ENCODE peak calls at places on chromosomes 5 and 9, in seven cellular contexts. O is GM12865, K is fibroblast of mammary gland, B is fibroblast of the aortic adventitia, Q is epithelial cell of esophagus, D is pancreas, P is tibial artery. S is an unnamed sample.

GRCh38 chr5:16713386-16713928 is 96.7 kb upstream of the RETREG1 start:
- DNase-seq in O (no peak), K (peak), B (peak), Q (no peak), D (no peak), P (no peak), S (no peak)

GRCh38 chr9:893843-894420 is 52.4 kb downstream of the DMRT1 start:
- DNase-seq in O (peak), K (peak), B (peak), Q (peak), D (peak), P (no peak), S (no peak)

GRCh38 chr5:114184006-114184405 is 177.9 kb upstream of the KCNN2 start:
- DNase-seq in O (no peak), K (peak), B (no peak), Q (no peak), D (no peak), P (no peak), S (peak)

GRCh38 chr9:13269589-13270452 is 9.7 kb downstream of the MPDZ start:
- DNase-seq in O (no peak), K (no peak), B (peak), Q (no peak), D (no peak), P (no peak), S (no peak)

GRCh38 chr5:176152933-176153317 is 85.3 kb upstream of the SIMC1 start:
- DNase-seq in O (no peak), K (no peak), B (no peak), Q (no peak), D (no peak), P (no peak), S (no peak)

GRCh38 chr5:55865831-55866230 is 14.7 kb downstream of the IL31RA start:
- DNase-seq in O (no peak), K (peak), B (peak), Q (peak), D (no peak), P (no peak), S (no peak)

GRCh38 chr9:15422355-15423327 is at the start of gene SNAPC3:
- DNase-seq in O (peak), K (peak), B (peak), Q (peak), D (peak), P (peak), S (peak)

GRCh38 chr9:113624721-113625120 is 161.2 kb downstream of the RGS3 start:
- DNase-seq in O (no peak), K (peak), B (no peak), Q (no peak), D (peak), P (peak), S (no peak)

GRCh38 chr5:17805426-17805825 is 171.2 kb downstream of the TAF11L14 start:
- DNase-seq in O (no peak), K (no peak), B (no peak), Q (peak), D (no peak), P (no peak), S (no peak)

GRCh38 chr5:139708877-139709586 is 60.9 kb downstream of the CXXC5 start:
- DNase-seq in O (no peak), K (peak), B (peak), Q (no peak), D (peak), P (peak), S (no peak)

GRCh38 chr5:10691826-10692785 is 68.9 kb downstream of the DAP start:
- DNase-seq in O (no peak), K (peak), B (peak), Q (no peak), D (no peak), P (no peak), S (peak)

GRCh38 chr5:61915646-61916045 is 390.4 kb upstream of the KIF2A start:
- DNase-seq in O (no peak), K (no peak), B (no peak), Q (no peak), D (no peak), P (no peak), S (no peak)

GRCh38 chr9:117672397-117672796 is 31.8 kb upstream of the TLR4 start:
- DNase-seq in O (no peak), K (peak), B (peak), Q (peak), D (no peak), P (no peak), S (no peak)

DNA sequence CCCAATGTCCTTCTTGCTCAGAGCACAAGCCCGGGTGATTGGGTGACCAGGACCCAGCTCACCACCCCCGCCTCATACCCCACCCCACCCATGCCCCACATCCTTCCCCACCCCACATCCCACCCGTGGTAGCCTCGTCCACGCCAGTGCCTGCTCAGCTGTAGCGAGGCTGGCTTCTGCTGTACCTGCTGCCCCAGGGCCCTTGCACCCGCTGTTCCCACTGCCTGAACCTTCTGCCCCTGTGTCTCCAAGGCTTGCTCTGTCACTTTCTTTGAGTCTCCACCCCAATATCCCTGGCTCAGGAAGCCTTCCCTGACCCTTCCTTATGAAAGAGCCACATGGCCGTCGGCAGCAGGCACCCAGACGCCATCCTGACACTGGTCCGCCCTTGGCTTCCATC is 3.1 kb upstream of the NACC2 start:
- DNase-seq in O (no peak), K (no peak), B (no peak), Q (no peak), D (no peak), P (no peak), S (no peak)
- H3K4me3 ChIP-seq in O (no peak), K (no peak), B (no peak), Q (no peak), D (no peak), P (no peak), S (no peak)

DNA sequence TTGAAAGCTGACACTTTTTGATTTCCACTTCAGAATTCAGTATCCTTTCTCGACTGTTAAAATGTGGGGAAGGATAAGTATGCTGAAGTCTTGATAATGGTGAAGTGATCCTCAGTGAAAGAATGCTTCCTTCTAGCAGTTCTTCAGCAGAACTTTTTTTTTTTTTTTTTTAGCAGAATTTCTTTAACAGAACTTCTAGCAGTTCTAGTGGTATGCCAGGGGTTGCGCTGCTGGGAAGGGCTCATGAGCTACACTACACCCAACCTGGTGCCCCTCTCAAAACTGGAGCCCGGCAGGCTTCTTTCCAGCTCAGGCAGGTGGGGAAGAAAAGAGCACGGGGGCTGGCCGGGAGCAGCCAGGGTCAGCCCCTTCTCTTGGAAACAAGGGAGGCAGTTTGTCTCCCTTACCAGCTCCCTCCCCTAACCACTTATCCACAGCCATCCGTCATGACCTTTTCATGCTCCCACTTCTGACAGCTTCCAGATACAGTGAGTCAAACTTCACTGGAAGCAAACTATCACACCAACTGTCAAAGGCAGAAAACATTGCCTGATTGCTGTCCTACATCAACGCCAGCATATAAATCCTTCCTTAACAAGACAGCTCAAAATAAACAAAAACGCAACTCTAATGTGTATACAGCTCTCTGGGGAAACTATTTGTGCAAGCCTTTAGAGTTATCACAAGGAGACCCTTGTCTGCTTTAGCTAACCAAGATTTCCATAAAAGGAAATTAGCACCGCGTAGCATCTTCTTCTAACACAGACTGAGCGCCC is 211.5 kb downstream of the GAPVD1 start:
- DNase-seq in O (no peak), K (peak), B (peak), Q (no peak), D (no peak), P (no peak), S (peak)
- TF ChIP-seq CTCF in O (no peak), K (no peak), B (peak), Q (no peak), D (no peak), P (peak), S (no peak)

GRCh38 chr5:77957931-77958476 is 181.9 kb upstream of the TBCA start:
- DNase-seq in O (no peak), K (no peak), B (no peak), Q (no peak), D (no peak), P (no peak), S (no peak)
- H3K4me3 ChIP-seq in O (no peak), K (no peak), B (no peak), Q (no peak), D (no peak), P (no peak), S (no peak)

GRCh38 chr5:124738751-124739559 is 7.5 kb downstream of the ZNF608 start:
- DNase-seq in O (peak), K (no peak), B (no peak), Q (no peak), D (no peak), P (no peak), S (no peak)
- TF ChIP-seq CTCF in O (peak), K (no peak), B (no peak), Q (no peak), D (no peak), P (no peak), S (no peak)

DNA sequence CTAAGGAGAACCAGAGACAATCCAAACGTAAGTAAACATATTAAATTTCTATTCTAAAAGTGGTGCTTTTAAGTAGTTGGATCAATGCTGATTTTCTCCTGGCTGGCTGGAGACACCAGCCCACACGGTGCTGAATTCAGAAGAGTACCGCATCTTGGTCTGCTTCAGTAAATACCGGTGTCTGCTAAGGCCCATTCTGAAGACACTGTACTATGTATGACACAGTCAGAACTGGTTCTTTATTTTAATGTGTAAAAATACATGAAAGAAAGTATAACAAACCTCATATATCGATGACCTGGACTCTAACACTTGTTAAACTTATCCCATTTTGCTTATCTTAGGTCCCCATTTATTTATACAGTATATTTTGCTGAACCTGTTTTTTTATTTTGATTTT is 32.8 kb downstream of the RAPGEF1 start:
- DNase-seq in O (no peak), K (no peak), B (no peak), Q (no peak), D (no peak), P (no peak), S (no peak)
- H3K4me3 ChIP-seq in O (peak), K (no peak), B (no peak), Q (no peak), D (no peak), P (no peak), S (no peak)

GRCh38 chr9:120875643-120875953 is 1.4 kb downstream of the PHF19 start:
- DNase-seq in O (no peak), K (no peak), B (no peak), Q (no peak), D (no peak), P (no peak), S (no peak)

GRCh38 chr9:120875954-120876841 is 790 bp downstream of the PHF19 start:
- DNase-seq in O (peak), K (peak), B (peak), Q (peak), D (peak), P (peak), S (peak)

GRCh38 chr9:120876842-120877240 is at the start of gene PHF19:
- DNase-seq in O (no peak), K (peak), B (no peak), Q (peak), D (no peak), P (peak), S (no peak)

GRCh38 chr9:120878188-120879130 is 1.5 kb upstream of the PHF19 start:
- DNase-seq in O (peak), K (no peak), B (no peak), Q (no peak), D (no peak), P (no peak), S (no peak)

DNA sequence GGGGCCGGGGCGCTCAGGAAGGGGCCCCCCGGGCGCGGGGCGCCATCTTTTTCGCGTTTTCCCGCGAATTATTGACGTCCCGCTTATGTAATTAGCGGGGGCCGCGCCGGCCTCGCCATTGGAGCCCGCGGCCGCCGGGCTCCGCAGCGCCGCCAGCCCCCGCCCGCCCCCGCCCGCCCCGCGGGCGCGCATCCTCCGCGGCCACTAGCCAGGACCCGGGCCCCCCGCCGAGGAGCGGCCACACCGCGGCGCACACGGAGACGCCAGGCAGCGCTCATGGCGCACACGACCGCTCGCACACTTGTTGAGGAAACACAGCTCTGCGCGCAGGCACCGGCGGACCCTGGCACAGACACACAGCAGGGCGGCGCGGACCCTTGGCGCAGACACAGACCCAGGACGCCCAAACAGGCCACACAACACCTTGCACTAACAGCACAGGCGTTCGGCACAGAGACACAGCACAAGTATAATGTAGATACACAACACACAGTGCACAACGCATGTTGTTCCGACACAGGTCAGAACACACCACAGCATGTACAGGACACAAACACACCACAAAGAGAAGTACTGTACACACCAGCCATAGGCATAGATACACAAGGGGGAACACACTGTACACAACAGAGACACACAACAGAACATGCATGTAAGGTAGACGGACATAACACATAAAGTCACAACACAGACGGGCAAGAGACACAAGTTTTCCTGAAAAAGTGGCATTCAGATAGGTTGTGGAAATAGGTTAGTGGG is 467 bp upstream of the PHF19 start:
- DNase-seq in O (peak), K (peak), B (peak), Q (peak), D (peak), P (peak), S (no peak)
- TF ChIP-seq CTCF in O (peak), K (no peak), B (no peak), Q (no peak), D (no peak), P (peak), S (peak)

GRCh38 chr5:177508217-177508611 is 1.4 kb downstream of the DOK3 start:
- DNase-seq in O (peak), K (no peak), B (no peak), Q (no peak), D (no peak), P (no peak), S (no peak)
- H3K4me3 ChIP-seq in O (peak), K (no peak), B (no peak), Q (no peak), D (no peak), P (peak), S (no peak)

S was measured in AG04449.